ENCODE peak calls at places on chromosomes 13 and 19, in eight cellular contexts. U is left ventricle myocardium inferior; V is body of pancreas; G is sigmoid colon; B is GM23338; Y is CD8-positive, alpha-beta T cell; W is right lobe of liver; E is AG04450. N is an unnamed sample.

GRCh38 chr13:95834134-95834765 is 157.3 kb downstream of the DNAJC3 start:
- DNase-seq in E (peak), B (peak), W (peak), Y (peak), U (peak), V (peak), G (peak), N (peak)

GRCh38 chr19:2321565-2322283 is 6.7 kb downstream of the LSM7 start:
- DNase-seq in Y (no peak), G (no peak), E (no peak), W (no peak), B (no peak), U (no peak), V (no peak), N (no peak)

GRCh38 chr19:48033604-48034003 is 10.3 kb downstream of the CABP5 start:
- DNase-seq in V (no peak), E (no peak), Y (no peak), B (no peak), U (no peak), W (no peak), G (no peak), N (no peak)

GRCh38 chr13:45316210-45316799 is 24.7 kb downstream of the TPT1 start:
- DNase-seq in V (peak), B (no peak), W (no peak), Y (no peak), E (no peak), U (no peak), G (no peak), N (no peak)

GRCh38 chr13:21034602-21035190 is 26.7 kb downstream of the LATS2 start:
- DNase-seq in Y (no peak), E (no peak), B (peak), U (peak), G (peak), W (no peak), V (peak), N (no peak)

GRCh38 chr13:27043013-27043412 is 128.6 kb downstream of the USP12 start:
- DNase-seq in B (peak), E (peak), G (peak), V (no peak), W (no peak), U (no peak), Y (no peak), N (peak)

GRCh38 chr13:85543144-85543543 is 256.1 kb downstream of the SLITRK6 start:
- DNase-seq in B (no peak), G (no peak), W (no peak), E (no peak), Y (no peak), V (no peak), U (no peak), N (no peak)

GRCh38 chr19:19711934-19712828 is 20.7 kb downstream of the ZNF14 start:
- DNase-seq in W (no peak), V (no peak), G (no peak), Y (no peak), B (peak), E (no peak), U (no peak), N (no peak)

GRCh38 chr13:73667756-73668155 is 466.4 kb downstream of the KLF12 start:
- DNase-seq in B (no peak), V (peak), Y (no peak), U (no peak), E (no peak), G (no peak), W (no peak), N (no peak)

GRCh38 chr13:113636266-113636963 is 21.6 kb downstream of the ATP4B start:
- DNase-seq in U (peak), G (peak), B (no peak), E (no peak), Y (no peak), V (no peak), W (peak), N (no peak)

GRCh38 chr13:20128459-20128927 is 32.4 kb downstream of the GJA3 start:
- DNase-seq in G (peak), Y (no peak), V (peak), E (no peak), U (no peak), W (peak), B (no peak), N (no peak)

GRCh38 chr13:94318418-94318817 is 161.1 kb downstream of the DCT start:
- DNase-seq in U (no peak), B (no peak), Y (no peak), G (no peak), V (no peak), E (no peak), W (no peak), N (no peak)

GRCh38 chr13:25752957-25753540 is 298.8 kb downstream of the SHISA2 start:
- DNase-seq in Y (no peak), B (no peak), E (peak), G (no peak), W (no peak), U (peak), V (peak), N (no peak)

GRCh38 chr19:45973564-45974338 is at the start of gene NOVA2:
- DNase-seq in W (peak), B (peak), G (peak), Y (no peak), U (peak), V (peak), E (no peak), N (no peak)

GRCh38 chr13:41458939-41459753 is 1.8 kb downstream of the RGCC start:
- DNase-seq in G (peak), B (peak), W (no peak), U (peak), E (no peak), Y (no peak), V (peak), N (no peak)

GRCh38 chr19:23547816-23548430 is 139.1 kb downstream of the ZNF675 start:
- DNase-seq in G (no peak), B (peak), V (no peak), Y (no peak), E (no peak), U (no peak), W (no peak), N (no peak)

GRCh38 chr13:74975122-74975521 is 506.8 kb downstream of the TBC1D4 start:
- DNase-seq in V (no peak), W (no peak), B (no peak), Y (no peak), G (no peak), E (no peak), U (no peak), N (no peak)

GRCh38 chr13:46521921-46522691 is 30.9 kb upstream of the LRCH1 start:
- DNase-seq in V (no peak), U (no peak), G (no peak), E (no peak), W (no peak), Y (no peak), B (no peak), N (no peak)

GRCh38 chr19:46251415-46251814 is 21.9 kb downstream of the IGFL1 start:
- DNase-seq in G (no peak), W (no peak), U (no peak), V (no peak), Y (no peak), B (no peak), E (no peak), N (no peak)

GRCh38 chr19:38389101-38389925 is 816 bp downstream of the SPRED3 start:
- DNase-seq in U (no peak), E (peak), V (no peak), W (no peak), G (no peak), B (peak), Y (no peak), N (no peak)

GRCh38 chr19:15300533-15301194 is 31.7 kb downstream of the BRD4 start:
- DNase-seq in G (no peak), E (peak), V (no peak), Y (no peak), B (no peak), U (no peak), W (no peak), N (no peak)

GRCh38 chr13:99357149-99357596 is 50.0 kb upstream of the GPR183 start:
- DNase-seq in W (no peak), U (no peak), B (no peak), Y (no peak), E (peak), V (no peak), G (no peak), N (no peak)

GRCh38 chr13:95524270-95524901 is 28.1 kb upstream of the CLDN10 start:
- DNase-seq in B (no peak), E (no peak), Y (no peak), G (no peak), W (no peak), U (no peak), V (no peak), N (no peak)

GRCh38 chr13:65966991-65967451 is 1263.1 kb downstream of the PCDH9 start:
- DNase-seq in G (no peak), W (no peak), U (no peak), Y (no peak), E (no peak), V (no peak), B (peak), N (peak)
- H3K4me3 ChIP-seq in G (no peak), W (no peak), U (no peak), Y (no peak), E (no peak), V (no peak), B (no peak), N (no peak)

GRCh38 chr19:4374451-4375163 is 25.7 kb downstream of the SH3GL1 start:
- DNase-seq in W (no peak), E (no peak), B (no peak), U (peak), V (peak), G (peak), Y (no peak), N (no peak)
- TF ChIP-seq CTCF in W (no peak), E (no peak), B (peak), U (peak), V (no peak), G (no peak), Y (no peak), N (peak)

GRCh38 chr19:40144151-40144550 is 47.1 kb upstream of the MAP3K10 start:
- DNase-seq in E (no peak), G (no peak), W (no peak), Y (no peak), V (no peak), B (no peak), U (no peak), N (no peak)
- H3K4me3 ChIP-seq in E (no peak), G (no peak), W (no peak), Y (peak), V (no peak), B (no peak), U (no peak), N (no peak)

GRCh38 chr13:23715762-23716235 is 145.6 kb downstream of the TNFRSF19 start:
- DNase-seq in G (no peak), V (peak), U (no peak), W (no peak), Y (no peak), B (peak), E (no peak), N (no peak)
- TF ChIP-seq CTCF in G (no peak), V (peak), U (peak), W (no peak), Y (no peak), B (peak), E (no peak), N (peak)

GRCh38 chr13:28494861-28495585 is at the start of gene FLT1:
- DNase-seq in U (peak), B (peak), W (peak), V (peak), E (no peak), G (no peak), Y (no peak), N (no peak)

GRCh38 chr13:28493740-28494536 is 990 bp downstream of the FLT1 start:
- DNase-seq in G (no peak), B (peak), Y (no peak), V (no peak), W (no peak), E (no peak), U (no peak), N (no peak)

GRCh38 chr13:28495586-28496564 is 947 bp upstream of the FLT1 start:
- DNase-seq in W (no peak), G (no peak), B (peak), E (no peak), U (no peak), V (no peak), Y (no peak), N (no peak)

GRCh38 chr13:28492527-28493367 is 2.2 kb downstream of the FLT1 start:
- DNase-seq in U (no peak), B (peak), V (no peak), E (no peak), W (no peak), G (no peak), Y (no peak), N (no peak)

DNA sequence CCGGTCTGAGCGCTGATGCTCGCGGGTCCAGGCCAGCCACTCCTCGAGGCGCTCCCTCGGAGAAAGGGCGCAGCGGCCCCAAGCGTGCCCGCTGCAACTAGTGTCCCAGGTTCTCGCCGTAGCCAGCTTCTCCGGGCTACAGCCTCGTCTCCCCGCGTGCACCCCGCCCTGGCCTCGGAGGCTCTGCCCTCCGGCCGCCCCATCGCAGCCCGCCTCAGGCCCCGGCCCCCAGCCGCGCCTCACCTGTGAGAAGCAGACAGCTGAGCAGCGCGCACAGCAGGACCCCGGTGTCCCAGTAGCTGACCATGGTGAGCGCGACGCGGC is 429 bp downstream of the FLT1 start:
- DNase-seq in V (no peak), W (no peak), Y (no peak), B (no peak), E (no peak), G (no peak), U (no peak), N (no peak)
- H3K4me3 ChIP-seq in V (no peak), W (peak), Y (peak), B (peak), E (peak), G (peak), U (peak), N (no peak)

GRCh38 chr19:41928221-41928683 is at the start of gene ERFL:
- DNase-seq in B (peak), E (no peak), W (no peak), U (no peak), Y (no peak), V (no peak), G (no peak), N (no peak)
- TF ChIP-seq CTCF in B (no peak), E (no peak), W (no peak), U (no peak), Y (no peak), V (no peak), G (no peak), N (no peak)

DNA sequence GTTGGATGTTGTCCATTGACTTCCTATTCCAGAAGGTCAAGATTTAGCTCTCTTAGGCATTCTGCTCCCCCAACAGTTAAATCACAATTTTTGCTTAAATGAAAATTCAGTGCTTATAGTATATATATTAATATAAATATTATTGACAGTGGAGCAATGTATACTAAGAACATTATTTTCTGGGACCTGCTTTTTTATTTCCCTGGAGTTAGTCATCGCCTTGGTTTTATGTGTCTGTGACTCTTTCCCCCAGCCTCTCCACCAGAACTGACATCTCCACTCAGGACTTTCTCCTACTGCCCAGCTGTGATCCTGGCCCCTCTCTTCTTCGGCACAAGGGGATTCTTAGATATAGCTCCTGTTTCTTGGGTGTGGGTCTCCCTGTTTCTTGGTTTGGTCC is 10.2 kb upstream of the MATK start:
- DNase-seq in G (no peak), E (no peak), U (no peak), B (no peak), W (no peak), V (no peak), Y (no peak), N (no peak)
- H3K4me3 ChIP-seq in G (no peak), E (no peak), U (no peak), B (no peak), W (no peak), V (no peak), Y (no peak), N (no peak)

GRCh38 chr19:27776524-27776923 is 1436.4 kb downstream of the UQCRFS1 start:
- DNase-seq in W (no peak), Y (no peak), B (no peak), E (no peak), G (no peak), V (no peak), U (no peak), N (no peak)

GRCh38 chr19:27777242-27777641 is 1435.7 kb downstream of the UQCRFS1 start:
- DNase-seq in B (no peak), U (no peak), V (no peak), Y (no peak), E (no peak), W (no peak), G (no peak), N (no peak)

GRCh38 chr19:27774827-27775226 is 1438.1 kb downstream of the UQCRFS1 start:
- DNase-seq in E (no peak), V (no peak), B (peak), U (no peak), G (no peak), W (no peak), Y (no peak), N (no peak)

GRCh38 chr19:27775395-27775794 is 1437.6 kb downstream of the UQCRFS1 start:
- DNase-seq in W (no peak), Y (no peak), E (no peak), V (no peak), U (no peak), B (no peak), G (no peak), N (no peak)

DNA sequence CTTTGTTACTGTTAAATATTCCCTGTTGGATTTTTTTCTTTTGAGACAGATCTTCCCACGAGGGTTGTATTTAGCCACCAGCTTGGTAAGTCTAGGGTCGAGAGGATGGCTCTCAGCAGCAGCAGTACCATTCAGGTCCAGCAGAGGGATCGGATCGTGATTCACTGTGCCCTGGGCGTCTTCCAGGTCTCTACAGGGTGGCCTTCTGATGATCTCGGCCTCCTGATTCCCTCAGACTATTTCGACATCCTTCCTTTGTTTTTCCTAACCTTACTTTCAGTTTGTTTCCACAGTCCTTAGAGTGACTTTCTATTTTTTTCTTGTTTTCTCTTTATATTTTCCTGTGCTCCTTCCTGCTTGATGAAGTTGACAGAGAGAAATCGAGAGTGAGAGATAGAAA is 1436.9 kb downstream of the UQCRFS1 start:
- DNase-seq in B (peak), G (no peak), Y (no peak), E (no peak), W (no peak), V (no peak), U (no peak), N (no peak)
- TF ChIP-seq CTCF in B (peak), G (no peak), Y (no peak), E (peak), W (peak), V (no peak), U (peak), N (peak)

GRCh38 chr19:49643466-49643865 is 1.5 kb downstream of the SCAF1 start:
- DNase-seq in V (no peak), G (no peak), W (no peak), B (no peak), U (no peak), Y (no peak), E (no peak), N (no peak)
- H3K4me3 ChIP-seq in V (no peak), G (no peak), W (no peak), B (peak), U (peak), Y (no peak), E (peak), N (peak)

N was measured in epithelial cell of proximal tubule.